ENCODE peak calls at places on chromosomes 13 and 19, in seven cellular contexts. J is HuH-7.5; I is non-pigmented ciliary epithelial cell; O is NCI-H1105; L is stimulated activated CD4-positive, alpha-beta T cell treated with anti-CD3 and anti-CD28 coated beads, Interleukin-2, amount 100 ng/mL, for 4 hours; E is colonic mucosa; K is anterior cingulate cortex. R is an unnamed sample.

GRCh38 chr13:20720499-20720898 is 17.0 kb downstream of the IL17D start:
- DNase-seq in K (no peak), O (no peak), I (no peak), L (no peak), J (no peak), E (no peak), R (no peak)

GRCh38 chr13:30898721-30899188 is 7.3 kb upstream of the MEDAG start:
- DNase-seq in L (no peak), O (no peak), K (no peak), J (peak), E (no peak), I (peak), R (peak)

GRCh38 chr13:47798906-47799305 is 202.2 kb downstream of the SUCLA2 start:
- DNase-seq in J (no peak), E (no peak), I (no peak), L (no peak), O (no peak), K (no peak), R (peak)

GRCh38 chr19:23071087-23071511 is 45.7 kb upstream of the ZNF730 start:
- DNase-seq in K (no peak), J (no peak), I (no peak), L (no peak), E (peak), O (no peak), R (peak)

GRCh38 chr13:36819811-36820140 is 754 bp downstream of the RFXAP start:
- DNase-seq in I (no peak), O (no peak), J (peak), L (peak), E (no peak), K (no peak), R (peak)

GRCh38 chr13:82011355-82011754 is 1670.4 kb upstream of the SPRY2 start:
- DNase-seq in O (no peak), J (no peak), E (no peak), L (no peak), K (no peak), I (no peak), R (peak)

GRCh38 chr19:33302175-33302973 is at the start of gene CEBPA:
- DNase-seq in J (peak), O (peak), K (peak), I (peak), L (peak), E (peak), R (peak)

GRCh38 chr19:3367572-3368440 is 1.4 kb downstream of the NFIC start:
- DNase-seq in O (no peak), K (no peak), L (no peak), E (peak), I (no peak), J (peak), R (no peak)

GRCh38 chr19:38959618-38960017 is 15.9 kb downstream of the FBXO17 start:
- DNase-seq in O (no peak), K (no peak), J (no peak), L (no peak), E (no peak), I (no peak), R (no peak)

GRCh38 chr13:24038846-24039330 is 121.6 kb upstream of the SPATA13 start:
- DNase-seq in K (no peak), E (no peak), I (no peak), J (no peak), L (no peak), O (no peak), R (no peak)

GRCh38 chr13:97567510-97568243 is 133.7 kb downstream of the RAP2A start:
- DNase-seq in K (no peak), I (no peak), O (no peak), L (no peak), J (peak), E (peak), R (peak)

GRCh38 chr13:32538621-32539246 is at the start of gene N4BP2L2:
- DNase-seq in I (peak), L (peak), E (peak), J (peak), O (peak), K (peak), R (peak)

GRCh38 chr13:99191900-99192399 is 8.7 kb upstream of the UBAC2 start:
- DNase-seq in J (no peak), O (no peak), K (no peak), I (no peak), E (peak), L (no peak), R (no peak)

GRCh38 chr13:100828226-100828625 is 153.6 kb upstream of the TMTC4 start:
- DNase-seq in E (no peak), J (no peak), I (no peak), L (no peak), K (no peak), O (no peak), R (peak)

GRCh38 chr13:110503979-110504499 is 57.5 kb downstream of the RAB20 start:
- DNase-seq in E (peak), L (no peak), K (no peak), O (no peak), I (no peak), J (no peak), R (no peak)

GRCh38 chr13:51764184-51765141 is 39.5 kb downstream of the DHRS12 start:
- DNase-seq in J (no peak), O (no peak), E (peak), L (peak), K (peak), I (peak), R (peak)

GRCh38 chr13:21674271-21675009 is 3.6 kb downstream of the FGF9 start:
- DNase-seq in E (peak), O (peak), K (no peak), J (peak), I (no peak), L (no peak), R (peak)

GRCh38 chr13:30319703-30320102 is 12.4 kb upstream of the KATNAL1 start:
- DNase-seq in O (no peak), E (no peak), I (no peak), J (no peak), K (no peak), L (no peak), R (no peak)

GRCh38 chr13:45595968-45596367 is 19.6 kb downstream of the ERICH6B start:
- DNase-seq in E (no peak), O (no peak), J (no peak), L (no peak), K (no peak), I (no peak), R (peak)

GRCh38 chr13:88926890-88927502 is 1255.8 kb downstream of the SLITRK5 start:
- DNase-seq in E (no peak), K (no peak), I (no peak), O (no peak), J (no peak), L (no peak), R (no peak)